ENCODE peak calls at places on chromosomes 2 and 18, in nine cellular contexts. One of them, this sample, is unnamed.

GRCh38 chr2:172790404-172790803 is 54.8 kb downstream of the RAPGEF4 start:
- DNase-seq in left lung: no peak
- DNase-seq in dorsolateral prefrontal cortex: no peak
- DNase-seq in colonic mucosa: no peak
- DNase-seq in breast epithelium: no peak
- DNase-seq in foreskin keratinocyte: no peak
- DNase-seq in left ventricle myocardium inferior: no peak
- DNase-seq in fibroblast of the aortic adventitia: no peak
- DNase-seq in spleen: no peak
- DNase-seq in this sample: no peak

GRCh38 chr2:7118606-7119503 is 201.6 kb downstream of the RNF144A start:
- DNase-seq in left lung: no peak
- DNase-seq in dorsolateral prefrontal cortex: peak
- DNase-seq in colonic mucosa: no peak
- DNase-seq in breast epithelium: no peak
- DNase-seq in foreskin keratinocyte: no peak
- DNase-seq in left ventricle myocardium inferior: no peak
- DNase-seq in fibroblast of the aortic adventitia: peak
- DNase-seq in spleen: no peak
- DNase-seq in this sample: no peak

GRCh38 chr18:46426311-46427047 is 230.5 kb downstream of the LOXHD1 start:
- DNase-seq in left lung: no peak
- DNase-seq in dorsolateral prefrontal cortex: no peak
- DNase-seq in colonic mucosa: no peak
- DNase-seq in breast epithelium: peak
- DNase-seq in foreskin keratinocyte: no peak
- DNase-seq in left ventricle myocardium inferior: no peak
- DNase-seq in fibroblast of the aortic adventitia: no peak
- DNase-seq in spleen: no peak
- DNase-seq in this sample: no peak

GRCh38 chr2:174399171-174399570 is 3.6 kb downstream of the SCRN3 start:
- DNase-seq in left lung: no peak
- DNase-seq in dorsolateral prefrontal cortex: no peak
- DNase-seq in colonic mucosa: no peak
- DNase-seq in breast epithelium: no peak
- DNase-seq in foreskin keratinocyte: no peak
- DNase-seq in left ventricle myocardium inferior: no peak
- DNase-seq in fibroblast of the aortic adventitia: no peak
- DNase-seq in spleen: no peak
- DNase-seq in this sample: no peak

GRCh38 chr18:21914739-21915319 is 174.2 kb downstream of the MIB1 start:
- DNase-seq in left lung: no peak
- DNase-seq in dorsolateral prefrontal cortex: no peak
- DNase-seq in colonic mucosa: peak
- DNase-seq in breast epithelium: no peak
- DNase-seq in foreskin keratinocyte: no peak
- DNase-seq in left ventricle myocardium inferior: no peak
- DNase-seq in fibroblast of the aortic adventitia: peak
- DNase-seq in spleen: no peak
- DNase-seq in this sample: no peak

GRCh38 chr2:111668274-111668616 is 215.7 kb downstream of the ANAPC1 start:
- DNase-seq in left lung: no peak
- DNase-seq in dorsolateral prefrontal cortex: no peak
- DNase-seq in colonic mucosa: peak
- DNase-seq in breast epithelium: no peak
- DNase-seq in foreskin keratinocyte: no peak
- DNase-seq in left ventricle myocardium inferior: no peak
- DNase-seq in fibroblast of the aortic adventitia: no peak
- DNase-seq in spleen: no peak
- DNase-seq in this sample: no peak

GRCh38 chr2:240948905-240949790 is 43.0 kb downstream of the CROCC2 start:
- DNase-seq in left lung: peak
- DNase-seq in dorsolateral prefrontal cortex: peak
- DNase-seq in colonic mucosa: no peak
- DNase-seq in breast epithelium: peak
- DNase-seq in foreskin keratinocyte: no peak
- DNase-seq in left ventricle myocardium inferior: no peak
- DNase-seq in fibroblast of the aortic adventitia: no peak
- DNase-seq in spleen: peak
- DNase-seq in this sample: no peak

GRCh38 chr2:98037666-98038339 is 42.1 kb upstream of the TMEM131 start:
- DNase-seq in left lung: no peak
- DNase-seq in dorsolateral prefrontal cortex: no peak
- DNase-seq in colonic mucosa: peak
- DNase-seq in breast epithelium: no peak
- DNase-seq in foreskin keratinocyte: no peak
- DNase-seq in left ventricle myocardium inferior: no peak
- DNase-seq in fibroblast of the aortic adventitia: peak
- DNase-seq in spleen: no peak
- DNase-seq in this sample: no peak

GRCh38 chr2:8061219-8061618 is 620.6 kb upstream of the ID2 start:
- DNase-seq in left lung: no peak
- DNase-seq in dorsolateral prefrontal cortex: no peak
- DNase-seq in colonic mucosa: no peak
- DNase-seq in breast epithelium: no peak
- DNase-seq in foreskin keratinocyte: no peak
- DNase-seq in left ventricle myocardium inferior: no peak
- DNase-seq in fibroblast of the aortic adventitia: no peak
- DNase-seq in spleen: no peak
- DNase-seq in this sample: no peak

GRCh38 chr2:48971801-48972200 is 182.5 kb downstream of the FSHR start:
- DNase-seq in left lung: no peak
- DNase-seq in dorsolateral prefrontal cortex: no peak
- DNase-seq in colonic mucosa: no peak
- DNase-seq in breast epithelium: no peak
- DNase-seq in foreskin keratinocyte: no peak
- DNase-seq in left ventricle myocardium inferior: no peak
- DNase-seq in fibroblast of the aortic adventitia: no peak
- DNase-seq in spleen: no peak
- DNase-seq in this sample: no peak

GRCh38 chr2:3487931-3488554 is 31.3 kb downstream of the ADI1 start:
- DNase-seq in left lung: no peak
- DNase-seq in dorsolateral prefrontal cortex: no peak
- DNase-seq in colonic mucosa: no peak
- DNase-seq in breast epithelium: no peak
- DNase-seq in foreskin keratinocyte: no peak
- DNase-seq in left ventricle myocardium inferior: no peak
- DNase-seq in fibroblast of the aortic adventitia: no peak
- DNase-seq in spleen: peak
- DNase-seq in this sample: no peak

GRCh38 chr2:98483257-98483861 is 38.7 kb downstream of the INPP4A start:
- DNase-seq in left lung: no peak
- DNase-seq in dorsolateral prefrontal cortex: no peak
- DNase-seq in colonic mucosa: no peak
- DNase-seq in breast epithelium: no peak
- DNase-seq in foreskin keratinocyte: no peak
- DNase-seq in left ventricle myocardium inferior: no peak
- DNase-seq in fibroblast of the aortic adventitia: no peak
- DNase-seq in spleen: peak
- DNase-seq in this sample: no peak

GRCh38 chr2:23566236-23567142 is 181.5 kb downstream of the KLHL29 start:
- DNase-seq in left lung: no peak
- DNase-seq in dorsolateral prefrontal cortex: no peak
- DNase-seq in colonic mucosa: no peak
- DNase-seq in breast epithelium: no peak
- DNase-seq in foreskin keratinocyte: no peak
- DNase-seq in left ventricle myocardium inferior: no peak
- DNase-seq in fibroblast of the aortic adventitia: peak
- DNase-seq in spleen: no peak
- DNase-seq in this sample: no peak

GRCh38 chr18:3851159-3851558 is 401.2 kb downstream of the TGIF1 start:
- DNase-seq in left lung: no peak
- DNase-seq in dorsolateral prefrontal cortex: no peak
- DNase-seq in colonic mucosa: no peak
- DNase-seq in breast epithelium: no peak
- DNase-seq in foreskin keratinocyte: no peak
- DNase-seq in left ventricle myocardium inferior: no peak
- DNase-seq in fibroblast of the aortic adventitia: no peak
- DNase-seq in spleen: no peak
- DNase-seq in this sample: no peak

GRCh38 chr2:164439235-164439634 is 182.0 kb downstream of the GRB14 start:
- DNase-seq in left lung: no peak
- DNase-seq in dorsolateral prefrontal cortex: no peak
- DNase-seq in colonic mucosa: no peak
- DNase-seq in breast epithelium: no peak
- DNase-seq in foreskin keratinocyte: no peak
- DNase-seq in left ventricle myocardium inferior: no peak
- DNase-seq in fibroblast of the aortic adventitia: no peak
- DNase-seq in spleen: no peak
- DNase-seq in this sample: no peak

GRCh38 chr2:33583194-33583938 is 15.7 kb downstream of the FAM98A start:
- DNase-seq in left lung: no peak
- DNase-seq in dorsolateral prefrontal cortex: no peak
- DNase-seq in colonic mucosa: no peak
- DNase-seq in breast epithelium: no peak
- DNase-seq in foreskin keratinocyte: no peak
- DNase-seq in left ventricle myocardium inferior: no peak
- DNase-seq in fibroblast of the aortic adventitia: peak
- DNase-seq in spleen: no peak
- DNase-seq in this sample: no peak

GRCh38 chr2:191889924-191890323 is 43.0 kb upstream of the CAVIN2 start:
- DNase-seq in left lung: no peak
- DNase-seq in dorsolateral prefrontal cortex: no peak
- DNase-seq in colonic mucosa: no peak
- DNase-seq in breast epithelium: no peak
- DNase-seq in foreskin keratinocyte: no peak
- DNase-seq in left ventricle myocardium inferior: no peak
- DNase-seq in fibroblast of the aortic adventitia: no peak
- DNase-seq in spleen: no peak
- DNase-seq in this sample: no peak

GRCh38 chr2:61605245-61605644 is 67.1 kb upstream of the XPO1 start:
- DNase-seq in left lung: no peak
- DNase-seq in dorsolateral prefrontal cortex: no peak
- DNase-seq in colonic mucosa: no peak
- DNase-seq in breast epithelium: no peak
- DNase-seq in foreskin keratinocyte: no peak
- DNase-seq in left ventricle myocardium inferior: no peak
- DNase-seq in fibroblast of the aortic adventitia: no peak
- DNase-seq in spleen: no peak
- DNase-seq in this sample: no peak

GRCh38 chr2:208228481-208228880 is 26.4 kb downstream of the IDH1 start:
- DNase-seq in left lung: no peak
- DNase-seq in dorsolateral prefrontal cortex: no peak
- DNase-seq in colonic mucosa: no peak
- DNase-seq in breast epithelium: no peak
- DNase-seq in foreskin keratinocyte: no peak
- DNase-seq in left ventricle myocardium inferior: no peak
- DNase-seq in fibroblast of the aortic adventitia: no peak
- DNase-seq in spleen: no peak
- DNase-seq in this sample: no peak

DNA sequence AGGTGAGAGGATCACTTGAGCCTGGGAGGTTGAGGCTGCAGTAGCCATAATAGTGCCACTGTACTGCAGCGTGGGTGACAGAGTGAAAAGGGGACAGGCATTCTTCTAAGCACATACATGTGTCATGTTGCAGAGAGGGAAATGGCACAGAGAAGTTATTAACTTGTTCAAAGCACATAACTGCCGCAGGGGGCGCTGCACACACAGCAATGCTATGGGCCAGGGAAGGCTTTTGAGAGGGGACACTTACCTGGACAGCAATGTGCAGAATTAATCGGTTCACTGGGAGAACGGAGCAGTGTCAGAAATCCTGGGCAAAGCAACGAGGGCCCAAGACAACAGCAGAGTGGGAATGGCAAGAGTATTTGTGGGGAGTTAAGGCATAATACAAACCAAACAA is 2.4 kb downstream of the SCYGR8 start:
- DNase-seq in left lung: no peak
- DNase-seq in dorsolateral prefrontal cortex: no peak
- DNase-seq in colonic mucosa: peak
- DNase-seq in breast epithelium: no peak
- DNase-seq in foreskin keratinocyte: no peak
- DNase-seq in left ventricle myocardium inferior: no peak
- DNase-seq in fibroblast of the aortic adventitia: no peak
- DNase-seq in spleen: peak
- DNase-seq in this sample: no peak
- TF ChIP-seq CTCF in left lung: no peak
- TF ChIP-seq CTCF in dorsolateral prefrontal cortex: no peak
- TF ChIP-seq CTCF in colonic mucosa: no peak
- TF ChIP-seq CTCF in breast epithelium: no peak
- TF ChIP-seq CTCF in foreskin keratinocyte: peak
- TF ChIP-seq CTCF in left ventricle myocardium inferior: no peak
- TF ChIP-seq CTCF in fibroblast of the aortic adventitia: no peak
- TF ChIP-seq CTCF in spleen: no peak
- TF ChIP-seq CTCF in this sample: peak

GRCh38 chr2:120686511-120687168 is 49.0 kb upstream of the GLI2 start:
- DNase-seq in left lung: no peak
- DNase-seq in dorsolateral prefrontal cortex: no peak
- DNase-seq in colonic mucosa: no peak
- DNase-seq in breast epithelium: no peak
- DNase-seq in foreskin keratinocyte: no peak
- DNase-seq in left ventricle myocardium inferior: no peak
- DNase-seq in fibroblast of the aortic adventitia: no peak
- DNase-seq in spleen: peak
- DNase-seq in this sample: no peak
- TF ChIP-seq CTCF in left lung: peak
- TF ChIP-seq CTCF in dorsolateral prefrontal cortex: peak
- TF ChIP-seq CTCF in colonic mucosa: peak
- TF ChIP-seq CTCF in breast epithelium: no peak
- TF ChIP-seq CTCF in foreskin keratinocyte: peak
- TF ChIP-seq CTCF in left ventricle myocardium inferior: no peak
- TF ChIP-seq CTCF in fibroblast of the aortic adventitia: peak
- TF ChIP-seq CTCF in spleen: peak
- TF ChIP-seq CTCF in this sample: peak

DNA sequence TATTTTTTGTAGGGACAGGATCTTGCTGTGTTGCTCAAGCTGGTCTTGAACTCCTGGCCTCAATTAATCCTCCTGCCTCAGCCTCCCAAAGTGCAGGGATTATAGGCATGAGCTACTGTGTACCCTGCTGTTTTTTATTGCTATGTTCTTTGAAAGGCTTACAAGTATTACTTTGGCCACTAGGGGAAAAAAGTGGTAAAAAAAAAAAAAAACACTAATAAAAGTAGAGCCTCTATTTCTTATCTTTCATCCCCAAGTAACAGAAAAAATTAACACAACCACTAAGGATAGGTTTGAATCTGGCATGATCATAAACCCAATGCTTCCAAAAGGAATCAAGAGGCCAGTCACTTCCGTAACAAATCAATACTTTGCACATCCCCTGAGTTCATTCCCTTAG is 11.6 kb downstream of the NOL10 start:
- DNase-seq in left lung: no peak
- DNase-seq in dorsolateral prefrontal cortex: no peak
- DNase-seq in colonic mucosa: no peak
- DNase-seq in breast epithelium: no peak
- DNase-seq in foreskin keratinocyte: no peak
- DNase-seq in left ventricle myocardium inferior: no peak
- DNase-seq in fibroblast of the aortic adventitia: no peak
- DNase-seq in spleen: no peak
- DNase-seq in this sample: no peak
- TF ChIP-seq CTCF in left lung: no peak
- TF ChIP-seq CTCF in dorsolateral prefrontal cortex: no peak
- TF ChIP-seq CTCF in colonic mucosa: peak
- TF ChIP-seq CTCF in breast epithelium: no peak
- TF ChIP-seq CTCF in foreskin keratinocyte: peak
- TF ChIP-seq CTCF in left ventricle myocardium inferior: no peak
- TF ChIP-seq CTCF in fibroblast of the aortic adventitia: no peak
- TF ChIP-seq CTCF in spleen: no peak
- TF ChIP-seq CTCF in this sample: peak

DNA sequence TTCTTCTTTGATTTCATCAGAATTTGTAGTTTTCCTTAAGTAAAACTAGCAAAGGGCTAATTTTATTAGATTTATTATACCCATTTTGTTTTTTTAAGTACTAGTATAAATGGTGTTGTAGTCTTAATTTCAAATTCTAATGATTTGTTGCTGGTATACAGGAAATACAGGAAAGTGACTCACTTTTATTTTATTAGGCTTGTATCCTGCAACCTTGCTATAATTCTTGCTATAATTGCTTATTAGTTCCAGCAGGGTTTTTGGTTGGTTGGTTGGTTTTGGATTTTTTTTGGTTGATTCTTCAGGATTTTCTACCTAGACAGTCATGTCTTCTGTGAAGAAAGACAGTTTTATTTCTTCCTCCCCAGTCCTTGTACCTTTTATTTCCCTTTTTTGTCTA is 110.6 kb upstream of the IL1R2 start:
- DNase-seq in left lung: no peak
- DNase-seq in dorsolateral prefrontal cortex: no peak
- DNase-seq in colonic mucosa: no peak
- DNase-seq in breast epithelium: no peak
- DNase-seq in foreskin keratinocyte: no peak
- DNase-seq in left ventricle myocardium inferior: no peak
- DNase-seq in fibroblast of the aortic adventitia: no peak
- DNase-seq in spleen: no peak
- DNase-seq in this sample: no peak
- TF ChIP-seq CTCF in left lung: no peak
- TF ChIP-seq CTCF in dorsolateral prefrontal cortex: no peak
- TF ChIP-seq CTCF in colonic mucosa: no peak
- TF ChIP-seq CTCF in breast epithelium: no peak
- TF ChIP-seq CTCF in foreskin keratinocyte: no peak
- TF ChIP-seq CTCF in left ventricle myocardium inferior: no peak
- TF ChIP-seq CTCF in fibroblast of the aortic adventitia: no peak
- TF ChIP-seq CTCF in spleen: no peak
- TF ChIP-seq CTCF in this sample: no peak